ENCODE peak calls at places on chromosomes 4 and X, in five cellular contexts. One of them, this sample, is unnamed.
A peak's percentile ranks its signal among the peaks of the same experiment; 100 is the strongest.

GRCh38 chr4:123649644-123650356 is 253.2 kb downstream of the SPRY1 start:
- DNase-seq in cardiac fibroblast: peak; percentile 91
- DNase-seq in GM13977: no peak
- DNase-seq in Peyer's patch: no peak
- DNase-seq in WTC11: peak; percentile 24
- DNase-seq in this sample: no peak

GRCh38 chr4:15054546-15054945 is 52.3 kb downstream of the CPEB2 start:
- DNase-seq in cardiac fibroblast: no peak
- DNase-seq in GM13977: no peak
- DNase-seq in Peyer's patch: no peak
- DNase-seq in WTC11: no peak
- DNase-seq in this sample: no peak

GRCh38 chrX:63784902-63785692 is at the start of gene ARHGEF9:
- DNase-seq in cardiac fibroblast: peak; percentile 7
- DNase-seq in GM13977: no peak
- DNase-seq in Peyer's patch: no peak
- DNase-seq in WTC11: peak; percentile 64
- DNase-seq in this sample: peak; percentile 69

GRCh38 chr4:175531405-175532091 is 280.5 kb downstream of the GPM6A start:
- DNase-seq in cardiac fibroblast: peak; percentile 1
- DNase-seq in GM13977: no peak
- DNase-seq in Peyer's patch: no peak
- DNase-seq in WTC11: no peak
- DNase-seq in this sample: no peak

GRCh38 chr4:184503869-184504300 is 29.5 kb upstream of the IRF2 start:
- DNase-seq in cardiac fibroblast: no peak
- DNase-seq in GM13977: no peak
- DNase-seq in Peyer's patch: peak; percentile 47
- DNase-seq in WTC11: no peak
- DNase-seq in this sample: no peak

GRCh38 chrX:103554687-103555417 is 30.5 kb upstream of the TCEAL4 start:
- DNase-seq in cardiac fibroblast: no peak
- DNase-seq in GM13977: peak; percentile 32
- DNase-seq in Peyer's patch: peak; percentile 45
- DNase-seq in WTC11: peak; percentile 78
- DNase-seq in this sample: peak; percentile 69

GRCh38 chr4:81427605-81427922 is 44.1 kb downstream of the RASGEF1B start:
- DNase-seq in cardiac fibroblast: no peak
- DNase-seq in GM13977: no peak
- DNase-seq in Peyer's patch: no peak
- DNase-seq in WTC11: peak; percentile 19
- DNase-seq in this sample: no peak

GRCh38 chr4:123990310-123990709 is 593.7 kb downstream of the SPRY1 start:
- DNase-seq in cardiac fibroblast: no peak
- DNase-seq in GM13977: no peak
- DNase-seq in Peyer's patch: no peak
- DNase-seq in WTC11: no peak
- DNase-seq in this sample: no peak

GRCh38 chr4:140158234-140159030 is 4.4 kb upstream of the MAML3 start:
- DNase-seq in cardiac fibroblast: peak; percentile 34
- DNase-seq in GM13977: no peak
- DNase-seq in Peyer's patch: no peak
- DNase-seq in WTC11: no peak
- DNase-seq in this sample: no peak

GRCh38 chrX:66200855-66201795 is 37.1 kb downstream of the HEPH start:
- DNase-seq in cardiac fibroblast: peak; percentile 29
- DNase-seq in GM13977: no peak
- DNase-seq in Peyer's patch: no peak
- DNase-seq in WTC11: no peak
- DNase-seq in this sample: no peak

DNA sequence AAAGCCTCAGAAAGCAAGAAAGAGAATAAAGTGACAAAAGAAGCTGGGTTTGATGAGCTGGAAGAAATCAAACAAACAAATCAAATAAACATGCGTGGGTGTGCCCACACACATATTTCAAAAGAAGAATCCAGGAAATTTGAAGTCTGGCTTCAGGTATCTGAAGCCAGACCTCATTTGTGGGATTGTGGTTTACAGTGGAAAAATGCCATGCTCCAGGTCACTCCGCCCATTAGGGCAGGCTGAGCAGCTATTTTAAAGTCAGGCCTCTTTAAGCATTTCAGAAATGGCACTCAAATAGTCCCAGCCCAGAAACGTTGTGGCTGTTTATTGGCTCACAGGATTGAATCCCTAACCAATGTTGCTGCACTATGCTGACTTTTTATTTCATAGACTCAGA is 226.1 kb upstream of the F9 start:
- DNase-seq in cardiac fibroblast: no peak
- DNase-seq in GM13977: no peak
- DNase-seq in Peyer's patch: no peak
- DNase-seq in WTC11: no peak
- DNase-seq in this sample: no peak
- TF ChIP-seq CTCF in cardiac fibroblast: no peak
- TF ChIP-seq CTCF in GM13977: no peak
- TF ChIP-seq CTCF in Peyer's patch: no peak
- TF ChIP-seq CTCF in WTC11: no peak
- TF ChIP-seq CTCF in this sample: no peak

GRCh38 chr4:53505947-53506346 is 85.3 kb downstream of the LNX1 start:
- DNase-seq in cardiac fibroblast: peak; percentile 38
- DNase-seq in GM13977: no peak
- DNase-seq in Peyer's patch: no peak
- DNase-seq in WTC11: no peak
- DNase-seq in this sample: no peak
- TF ChIP-seq CTCF in cardiac fibroblast: peak; percentile 27
- TF ChIP-seq CTCF in GM13977: no peak
- TF ChIP-seq CTCF in Peyer's patch: no peak
- TF ChIP-seq CTCF in WTC11: no peak
- TF ChIP-seq CTCF in this sample: no peak

GRCh38 chrX:78555401-78555980 is 103.6 kb downstream of the RTL3 start:
- DNase-seq in cardiac fibroblast: no peak
- DNase-seq in GM13977: peak; percentile 8
- DNase-seq in Peyer's patch: no peak
- DNase-seq in WTC11: no peak
- DNase-seq in this sample: no peak
- TF ChIP-seq CTCF in cardiac fibroblast: peak; percentile 19
- TF ChIP-seq CTCF in GM13977: peak; percentile 55
- TF ChIP-seq CTCF in Peyer's patch: peak; percentile 40
- TF ChIP-seq CTCF in WTC11: no peak
- TF ChIP-seq CTCF in this sample: no peak

DNA sequence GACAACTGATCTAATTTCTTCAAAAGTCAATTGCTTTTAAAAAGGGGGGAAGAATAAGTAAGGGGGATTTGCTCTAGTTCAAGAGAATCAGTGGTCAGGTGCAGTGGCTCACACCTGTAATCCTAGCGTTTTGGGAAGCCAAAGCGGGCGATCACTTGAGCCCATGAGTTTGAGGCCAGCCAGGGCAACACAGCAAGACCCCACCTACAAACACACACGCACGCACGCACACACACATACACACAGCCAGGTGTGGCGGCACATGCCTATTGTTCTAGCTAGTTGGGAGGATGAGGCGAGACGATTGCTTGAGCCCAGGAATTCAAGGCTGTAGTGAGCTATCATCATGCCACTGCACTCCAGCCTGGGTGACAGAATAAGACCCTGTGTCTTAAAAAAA is 9.6 kb downstream of the GRSF1 start:
- DNase-seq in cardiac fibroblast: no peak
- DNase-seq in GM13977: no peak
- DNase-seq in Peyer's patch: no peak
- DNase-seq in WTC11: no peak
- DNase-seq in this sample: no peak
- TF ChIP-seq CTCF in cardiac fibroblast: no peak
- TF ChIP-seq CTCF in GM13977: no peak
- TF ChIP-seq CTCF in Peyer's patch: no peak
- TF ChIP-seq CTCF in WTC11: no peak
- TF ChIP-seq CTCF in this sample: no peak

DNA sequence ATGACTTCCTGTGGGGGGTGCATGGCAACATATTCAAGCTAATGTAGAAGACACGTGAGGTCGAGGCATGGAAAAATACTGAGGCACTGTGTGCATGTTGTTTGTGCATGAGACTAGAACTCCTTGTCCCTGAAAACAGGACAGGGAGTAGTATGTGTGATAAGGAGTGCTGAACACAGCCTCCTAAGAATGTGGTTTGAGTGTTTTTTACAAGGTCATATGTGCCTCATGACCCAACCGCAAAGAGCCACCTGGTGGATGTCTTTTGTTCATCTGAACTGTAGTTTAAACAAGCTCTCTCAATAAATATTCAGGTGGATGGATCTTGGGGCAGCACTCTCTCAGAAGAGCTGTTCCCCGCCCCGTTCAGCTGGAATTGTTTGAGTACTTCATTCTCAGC is 226.6 kb downstream of the NLGN4X start:
- DNase-seq in cardiac fibroblast: no peak
- DNase-seq in GM13977: no peak
- DNase-seq in Peyer's patch: no peak
- DNase-seq in WTC11: no peak
- DNase-seq in this sample: no peak
- TF ChIP-seq CTCF in cardiac fibroblast: no peak
- TF ChIP-seq CTCF in GM13977: no peak
- TF ChIP-seq CTCF in Peyer's patch: no peak
- TF ChIP-seq CTCF in WTC11: no peak
- TF ChIP-seq CTCF in this sample: no peak